ENCODE peak calls at places on chromosomes 13 and 19, in nine cellular contexts. One of them, this sample, is unnamed.

GRCh38 chr19:18436651-18437478 is 1.1 kb downstream of the ISYNA1 start:
- DNase-seq in CD8-positive, alpha-beta memory T cell: peak; percentile 93
- DNase-seq in neuronal stem cell: peak; percentile 85
- DNase-seq in left lung: peak; percentile 79
- DNase-seq in ascending aorta: peak; percentile 89
- DNase-seq in lower lobe of right lung: peak; percentile 82
- DNase-seq in breast epithelium: no peak
- DNase-seq in cardiac muscle cell: peak; percentile 95
- DNase-seq in A549: peak; percentile 80
- DNase-seq in this sample: peak; percentile 93

GRCh38 chr13:76293751-76294150 is 592.5 kb downstream of the KCTD12 start:
- DNase-seq in ascending aorta: no peak
- DNase-seq in neuronal stem cell: no peak
- DNase-seq in cardiac muscle cell: peak; percentile 39
- DNase-seq in breast epithelium: no peak
- DNase-seq in lower lobe of right lung: no peak
- DNase-seq in CD8-positive, alpha-beta memory T cell: no peak
- DNase-seq in left lung: no peak
- DNase-seq in A549: peak; percentile 0
- DNase-seq in this sample: no peak

GRCh38 chr19:5251096-5252065 is 89.2 kb downstream of the PTPRS start:
- DNase-seq in left lung: no peak
- DNase-seq in neuronal stem cell: no peak
- DNase-seq in CD8-positive, alpha-beta memory T cell: no peak
- DNase-seq in breast epithelium: no peak
- DNase-seq in lower lobe of right lung: no peak
- DNase-seq in ascending aorta: no peak
- DNase-seq in cardiac muscle cell: no peak
- DNase-seq in A549: no peak
- DNase-seq in this sample: peak; percentile 47

GRCh38 chr19:3544742-3545668 is 6.0 kb downstream of the TEKTIP1 start:
- DNase-seq in left lung: peak; percentile 72
- DNase-seq in lower lobe of right lung: peak; percentile 84
- DNase-seq in A549: peak; percentile 65
- DNase-seq in CD8-positive, alpha-beta memory T cell: peak; percentile 81
- DNase-seq in ascending aorta: peak; percentile 82
- DNase-seq in cardiac muscle cell: peak; percentile 58
- DNase-seq in breast epithelium: no peak
- DNase-seq in neuronal stem cell: peak; percentile 55
- DNase-seq in this sample: peak; percentile 86

GRCh38 chr13:54573186-54573585 is 1544.6 kb downstream of the OLFM4 start:
- DNase-seq in breast epithelium: no peak
- DNase-seq in lower lobe of right lung: no peak
- DNase-seq in left lung: no peak
- DNase-seq in A549: no peak
- DNase-seq in CD8-positive, alpha-beta memory T cell: no peak
- DNase-seq in cardiac muscle cell: no peak
- DNase-seq in ascending aorta: no peak
- DNase-seq in neuronal stem cell: no peak
- DNase-seq in this sample: no peak

GRCh38 chr13:28324181-28324789 is 170.6 kb downstream of the FLT1 start:
- DNase-seq in lower lobe of right lung: no peak
- DNase-seq in neuronal stem cell: peak; percentile 57
- DNase-seq in CD8-positive, alpha-beta memory T cell: peak; percentile 47
- DNase-seq in left lung: peak; percentile 47
- DNase-seq in cardiac muscle cell: peak; percentile 76
- DNase-seq in breast epithelium: no peak
- DNase-seq in A549: peak; percentile 38
- DNase-seq in ascending aorta: peak; percentile 72
- DNase-seq in this sample: no peak

GRCh38 chr13:110560606-110561334 is 752 bp downstream of the RAB20 start:
- DNase-seq in ascending aorta: peak; percentile 76
- DNase-seq in left lung: no peak
- DNase-seq in breast epithelium: no peak
- DNase-seq in CD8-positive, alpha-beta memory T cell: no peak
- DNase-seq in neuronal stem cell: peak; percentile 48
- DNase-seq in lower lobe of right lung: no peak
- DNase-seq in cardiac muscle cell: peak; percentile 36
- DNase-seq in A549: no peak
- DNase-seq in this sample: peak; percentile 72

GRCh38 chr13:50365683-50366391 is 350.6 kb downstream of the KCNRG start:
- DNase-seq in CD8-positive, alpha-beta memory T cell: peak; percentile 70
- DNase-seq in breast epithelium: no peak
- DNase-seq in ascending aorta: no peak
- DNase-seq in left lung: no peak
- DNase-seq in lower lobe of right lung: peak; percentile 46
- DNase-seq in cardiac muscle cell: no peak
- DNase-seq in neuronal stem cell: no peak
- DNase-seq in A549: no peak
- DNase-seq in this sample: no peak

GRCh38 chr19:5080030-5080644 is 111.2 kb downstream of the KDM4B start:
- DNase-seq in A549: no peak
- DNase-seq in left lung: no peak
- DNase-seq in cardiac muscle cell: no peak
- DNase-seq in neuronal stem cell: no peak
- DNase-seq in ascending aorta: no peak
- DNase-seq in CD8-positive, alpha-beta memory T cell: no peak
- DNase-seq in breast epithelium: no peak
- DNase-seq in lower lobe of right lung: no peak
- DNase-seq in this sample: no peak

DNA sequence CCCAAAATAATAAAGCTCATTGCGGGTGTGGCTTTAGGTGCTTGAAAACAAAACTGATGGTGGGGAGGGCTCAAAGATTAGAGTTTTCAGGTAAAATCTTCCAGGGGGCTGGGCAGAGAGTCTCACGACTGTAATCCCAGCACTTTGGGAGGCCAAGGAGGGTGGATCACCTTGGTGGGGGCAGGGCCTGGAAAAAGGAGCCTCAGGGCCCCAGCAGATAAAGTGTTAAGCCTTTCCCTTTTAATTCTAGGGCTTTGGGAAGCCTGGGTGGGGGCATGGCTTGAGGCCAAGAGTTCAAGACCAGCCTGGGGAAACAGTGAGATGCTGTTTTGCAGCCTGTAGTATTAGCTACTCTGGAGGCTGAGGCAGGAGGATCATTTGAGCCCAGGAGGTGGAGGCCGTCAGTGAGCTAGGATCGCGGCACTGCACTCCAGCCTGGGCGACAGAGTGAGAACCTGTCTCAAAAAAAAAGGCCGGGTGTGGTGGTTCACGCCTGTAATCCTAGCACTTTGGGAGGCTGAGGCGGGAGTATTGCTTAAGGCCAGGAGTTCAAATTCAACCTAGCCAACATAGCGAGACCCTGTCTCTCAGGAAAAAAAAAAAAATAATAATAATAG is 1.7 kb downstream of the IRGQ start:
- DNase-seq in A549: no peak
- DNase-seq in ascending aorta: no peak
- DNase-seq in cardiac muscle cell: no peak
- DNase-seq in lower lobe of right lung: no peak
- DNase-seq in CD8-positive, alpha-beta memory T cell: no peak
- DNase-seq in breast epithelium: no peak
- DNase-seq in neuronal stem cell: no peak
- DNase-seq in left lung: no peak
- DNase-seq in this sample: no peak
- H3K27ac ChIP-seq in A549: peak overlapping the region; percentile 87
- H3K27ac ChIP-seq in ascending aorta: peak overlapping the region; percentile 88
- H3K27ac ChIP-seq in cardiac muscle cell: no peak overlapping the region
- H3K27ac ChIP-seq in lower lobe of right lung: peak overlapping the region; percentile 99
- H3K27ac ChIP-seq in CD8-positive, alpha-beta memory T cell: peak overlapping the region; percentile 96
- H3K27ac ChIP-seq in breast epithelium: peak overlapping the region; percentile 98
- H3K27ac ChIP-seq in neuronal stem cell: no peak overlapping the region
- H3K27ac ChIP-seq in left lung: no peak overlapping the region
- H3K27ac ChIP-seq in this sample: no peak overlapping the region

DNA sequence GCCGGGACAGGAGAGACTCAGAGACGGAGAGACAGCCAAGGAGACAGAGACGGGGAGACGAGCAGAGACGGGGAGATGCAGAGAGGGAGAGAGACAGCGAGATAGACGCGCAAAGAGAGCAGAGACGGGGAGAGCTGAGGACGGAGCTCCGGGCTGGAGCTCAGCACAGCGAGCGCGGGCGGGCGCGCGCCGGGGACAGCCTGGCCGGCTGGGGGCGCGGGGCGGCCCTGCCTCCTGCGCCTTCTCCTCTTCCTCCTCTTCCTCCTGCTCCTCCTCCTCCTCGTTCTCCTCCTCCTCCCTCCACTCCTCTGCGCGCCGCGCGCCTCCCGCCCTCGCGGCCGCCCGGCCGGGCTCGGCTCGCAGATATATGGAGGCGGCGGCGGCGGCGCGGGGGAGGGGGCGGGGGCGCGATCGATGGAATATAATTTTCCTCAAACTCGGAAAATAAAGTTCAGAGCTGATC is at the start of gene ERFL:
- DNase-seq in breast epithelium: no peak
- DNase-seq in neuronal stem cell: no peak
- DNase-seq in ascending aorta: no peak
- DNase-seq in cardiac muscle cell: no peak
- DNase-seq in left lung: no peak
- DNase-seq in lower lobe of right lung: no peak
- DNase-seq in CD8-positive, alpha-beta memory T cell: peak; percentile 50
- DNase-seq in A549: no peak
- DNase-seq in this sample: no peak
- H3K4me3 ChIP-seq in breast epithelium: peak within 1 kb of the TSS; percentile 51
- H3K4me3 ChIP-seq in neuronal stem cell: peak within 1 kb of the TSS; percentile 44
- H3K4me3 ChIP-seq in ascending aorta: peak within 1 kb of the TSS; percentile 48
- H3K4me3 ChIP-seq in cardiac muscle cell: peak within 1 kb of the TSS; percentile 42
- H3K4me3 ChIP-seq in left lung: peak within 1 kb of the TSS; percentile 35
- H3K4me3 ChIP-seq in lower lobe of right lung: peak within 1 kb of the TSS; percentile 54
- H3K4me3 ChIP-seq in CD8-positive, alpha-beta memory T cell: peak within 1 kb of the TSS; percentile 75
- H3K4me3 ChIP-seq in A549: peak within 1 kb of the TSS; percentile 59
- H3K4me3 ChIP-seq in this sample: peak within 1 kb of the TSS; percentile 57

DNA sequence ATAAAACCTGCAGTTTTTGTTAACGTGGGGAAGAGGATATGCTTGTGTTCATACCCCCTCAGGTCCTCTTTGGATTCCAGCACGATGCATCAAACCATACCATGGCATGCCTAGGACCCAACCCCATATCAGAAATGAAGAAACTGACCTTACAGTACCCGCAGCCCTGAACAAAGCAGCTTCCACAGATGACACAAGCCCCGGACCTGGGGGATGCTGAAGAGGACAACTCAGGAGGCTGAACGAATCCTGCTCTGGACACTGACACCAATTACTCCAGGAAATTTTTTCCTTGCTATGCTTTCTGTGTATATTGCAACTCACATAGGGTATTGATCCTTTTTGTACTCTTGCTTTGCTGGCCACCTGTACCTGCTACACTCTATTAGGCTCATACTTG is 129.6 kb downstream of the ZNF675 start:
- DNase-seq in lower lobe of right lung: no peak
- DNase-seq in cardiac muscle cell: no peak
- DNase-seq in left lung: no peak
- DNase-seq in A549: no peak
- DNase-seq in ascending aorta: no peak
- DNase-seq in CD8-positive, alpha-beta memory T cell: no peak
- DNase-seq in breast epithelium: no peak
- DNase-seq in neuronal stem cell: no peak
- DNase-seq in this sample: no peak
- H3K9me3 ChIP-seq in lower lobe of right lung: no peaks in the 10 kb centered on the region
- H3K9me3 ChIP-seq in cardiac muscle cell: no peaks in the 10 kb centered on the region
- H3K9me3 ChIP-seq in left lung: peaks cover 71% of the 10 kb centered on the region
- H3K9me3 ChIP-seq in A549: peaks cover 37% of the 10 kb centered on the region
- H3K9me3 ChIP-seq in ascending aorta: no peaks in the 10 kb centered on the region
- H3K9me3 ChIP-seq in CD8-positive, alpha-beta memory T cell: no peaks in the 10 kb centered on the region
- H3K9me3 ChIP-seq in breast epithelium: no peaks in the 10 kb centered on the region
- H3K9me3 ChIP-seq in neuronal stem cell: peaks cover 24% of the 10 kb centered on the region
- H3K9me3 ChIP-seq in this sample: no peaks in the 10 kb centered on the region

GRCh38 chr19:46481187-46481586 is 9.8 kb upstream of the PNMA8A start:
- DNase-seq in cardiac muscle cell: peak; percentile 73
- DNase-seq in left lung: no peak
- DNase-seq in A549: no peak
- DNase-seq in ascending aorta: no peak
- DNase-seq in CD8-positive, alpha-beta memory T cell: no peak
- DNase-seq in breast epithelium: no peak
- DNase-seq in neuronal stem cell: no peak
- DNase-seq in lower lobe of right lung: no peak
- DNase-seq in this sample: no peak

GRCh38 chr19:46481947-46482346 is 10.6 kb upstream of the PNMA8A start:
- DNase-seq in CD8-positive, alpha-beta memory T cell: no peak
- DNase-seq in A549: no peak
- DNase-seq in ascending aorta: no peak
- DNase-seq in left lung: no peak
- DNase-seq in cardiac muscle cell: peak; percentile 63
- DNase-seq in lower lobe of right lung: no peak
- DNase-seq in breast epithelium: no peak
- DNase-seq in neuronal stem cell: no peak
- DNase-seq in this sample: no peak

GRCh38 chr19:46480409-46480808 is 9.0 kb upstream of the PNMA8A start:
- DNase-seq in ascending aorta: no peak
- DNase-seq in lower lobe of right lung: no peak
- DNase-seq in CD8-positive, alpha-beta memory T cell: no peak
- DNase-seq in left lung: no peak
- DNase-seq in neuronal stem cell: no peak
- DNase-seq in breast epithelium: no peak
- DNase-seq in A549: no peak
- DNase-seq in cardiac muscle cell: peak; percentile 89
- DNase-seq in this sample: peak; percentile 76

GRCh38 chr19:46486358-46486757 is 9.3 kb downstream of the PNMA8B start:
- DNase-seq in lower lobe of right lung: no peak
- DNase-seq in A549: no peak
- DNase-seq in cardiac muscle cell: no peak
- DNase-seq in neuronal stem cell: no peak
- DNase-seq in breast epithelium: no peak
- DNase-seq in CD8-positive, alpha-beta memory T cell: no peak
- DNase-seq in left lung: no peak
- DNase-seq in ascending aorta: no peak
- DNase-seq in this sample: no peak

DNA sequence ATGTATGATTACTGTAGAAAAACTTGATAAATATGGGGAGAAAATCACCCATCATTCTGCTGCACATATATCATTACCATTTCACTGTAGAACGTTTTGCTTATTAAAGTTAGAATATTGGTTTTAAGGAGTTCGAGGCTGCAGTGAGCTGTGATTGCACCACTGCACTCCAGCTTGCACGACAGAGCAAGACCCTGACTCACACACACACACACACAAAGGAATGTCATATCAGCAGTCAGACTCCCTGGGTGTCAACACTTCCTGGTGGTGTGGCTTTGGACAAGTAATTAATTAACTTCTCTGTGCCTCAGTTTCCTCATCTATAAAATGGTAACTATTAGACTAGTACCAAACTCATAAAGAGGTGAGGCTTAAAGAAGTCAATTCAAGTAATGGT is 11.3 kb upstream of the PNMA8A start:
- DNase-seq in ascending aorta: no peak
- DNase-seq in lower lobe of right lung: no peak
- DNase-seq in cardiac muscle cell: peak; percentile 53
- DNase-seq in breast epithelium: no peak
- DNase-seq in A549: no peak
- DNase-seq in CD8-positive, alpha-beta memory T cell: no peak
- DNase-seq in neuronal stem cell: no peak
- DNase-seq in left lung: no peak
- DNase-seq in this sample: no peak
- H3K27ac ChIP-seq in ascending aorta: peak overlapping the region; percentile 86
- H3K27ac ChIP-seq in lower lobe of right lung: no peak overlapping the region
- H3K27ac ChIP-seq in cardiac muscle cell: no peak overlapping the region
- H3K27ac ChIP-seq in breast epithelium: peak overlapping the region; percentile 33
- H3K27ac ChIP-seq in A549: no peak overlapping the region
- H3K27ac ChIP-seq in CD8-positive, alpha-beta memory T cell: no peak overlapping the region
- H3K27ac ChIP-seq in neuronal stem cell: no peak overlapping the region
- H3K27ac ChIP-seq in left lung: no peak overlapping the region
- H3K27ac ChIP-seq in this sample: no peak overlapping the region

GRCh38 chr13:101424381-101425155 is 8.3 kb upstream of the NALCN start:
- DNase-seq in left lung: no peak
- DNase-seq in cardiac muscle cell: peak; percentile 2
- DNase-seq in lower lobe of right lung: no peak
- DNase-seq in CD8-positive, alpha-beta memory T cell: no peak
- DNase-seq in ascending aorta: no peak
- DNase-seq in breast epithelium: no peak
- DNase-seq in A549: no peak
- DNase-seq in neuronal stem cell: no peak
- DNase-seq in this sample: peak; percentile 51
- H3K4me3 ChIP-seq in left lung: no peak overlapping the region
- H3K4me3 ChIP-seq in cardiac muscle cell: no peak overlapping the region
- H3K4me3 ChIP-seq in lower lobe of right lung: no peak overlapping the region
- H3K4me3 ChIP-seq in CD8-positive, alpha-beta memory T cell: no peak overlapping the region
- H3K4me3 ChIP-seq in ascending aorta: no peak overlapping the region
- H3K4me3 ChIP-seq in breast epithelium: no peak overlapping the region
- H3K4me3 ChIP-seq in A549: no peak overlapping the region
- H3K4me3 ChIP-seq in neuronal stem cell: no peak overlapping the region
- H3K4me3 ChIP-seq in this sample: no peak overlapping the region

This sample was measured in right cardiac atrium.